ENCODE peak calls at places on chromosomes 4 and X, in five cellular contexts. P is H1, J is mesenchymal stem cell, G is H9, E is trophoblast cell. F is an unnamed sample.

GRCh38 chrX:68043713-68044438 is 389.4 kb downstream of the OPHN1 start:
- DNase-seq in P (no peak), G (no peak), J (no peak), E (no peak), F (no peak)

GRCh38 chrX:28550331-28550872 is 36.8 kb upstream of the IL1RAPL1 start:
- DNase-seq in P (no peak), J (no peak), E (no peak), G (no peak), F (no peak)

GRCh38 chr4:164509951-164510350 is 244.0 kb upstream of the SMIM31 start:
- DNase-seq in P (no peak), G (no peak), J (no peak), E (no peak), F (no peak)

GRCh38 chrX:121755541-121755940 is 708.1 kb downstream of the GLUD2 start:
- DNase-seq in G (no peak), E (no peak), P (no peak), J (no peak), F (no peak)

GRCh38 chr4:153421980-153422379 is 44.2 kb upstream of the TMEM131L start:
- DNase-seq in P (no peak), E (no peak), J (no peak), G (no peak), F (no peak)

GRCh38 chr4:95095352-95095974 is 337.7 kb downstream of the BMPR1B start:
- DNase-seq in E (no peak), J (peak), G (no peak), P (no peak), F (no peak)

GRCh38 chr4:113697429-113697828 is 64.1 kb downstream of the CAMK2D start:
- DNase-seq in E (no peak), P (no peak), G (no peak), J (no peak), F (no peak)

GRCh38 chrX:49282647-49283011 is 13.0 kb downstream of the PPP1R3F start:
- DNase-seq in J (peak), G (peak), E (no peak), P (no peak), F (no peak)

GRCh38 chr4:81806485-81806884 is 334.8 kb upstream of the RASGEF1B start:
- DNase-seq in P (no peak), E (no peak), J (no peak), G (no peak), F (no peak)

GRCh38 chr4:164874791-164875190 is 2.2 kb upstream of the APELA start:
- DNase-seq in P (no peak), G (no peak), E (no peak), J (no peak), F (no peak)

GRCh38 chr4:15848191-15848842 is 70.2 kb downstream of the CD38 start:
- DNase-seq in G (no peak), P (no peak), E (no peak), J (no peak), F (no peak)

GRCh38 chrX:82335772-82336171 is 1133.9 kb downstream of the SH3BGRL start:
- DNase-seq in E (no peak), P (no peak), J (no peak), G (no peak), F (no peak)

GRCh38 chrX:68332156-68332823 is 101.0 kb downstream of the OPHN1 start:
- DNase-seq in G (no peak), E (no peak), P (no peak), J (no peak), F (no peak)

GRCh38 chrX:14777484-14777883 is 95.4 kb downstream of the FANCB start:
- DNase-seq in J (peak), P (no peak), G (no peak), E (no peak), F (no peak)

GRCh38 chrX:2423293-2423692 is 77.5 kb downstream of the DHRSX start:
- DNase-seq in G (no peak), P (no peak), E (no peak), J (peak), F (no peak)

GRCh38 chr4:73208376-73208775 is 50.2 kb downstream of the ANKRD17 start:
- DNase-seq in G (no peak), J (peak), E (no peak), P (no peak), F (no peak)

GRCh38 chr4:125682730-125683129 is 368.0 kb downstream of the FAT4 start:
- DNase-seq in P (no peak), G (no peak), J (no peak), E (no peak), F (no peak)

GRCh38 chr4:41448935-41449334 is 89.0 kb upstream of the LIMCH1 start:
- DNase-seq in J (peak), E (no peak), P (no peak), G (no peak), F (no peak)

GRCh38 chrX:102697506-102697905 is 14.7 kb upstream of the GPRASP2 start:
- DNase-seq in E (no peak), G (no peak), P (no peak), J (no peak), F (no peak)

GRCh38 chr4:86848136-86848535 is 1.0 kb downstream of the SLC10A6 start:
- DNase-seq in G (no peak), J (no peak), P (no peak), E (peak), F (no peak)

GRCh38 chr4:2301806-2302205 is 39.9 kb upstream of the MXD4 start:
- DNase-seq in E (no peak), P (no peak), J (no peak), G (no peak), F (no peak)

GRCh38 chr4:16196482-16197393 is 29.5 kb downstream of the TAPT1 start:
- DNase-seq in G (no peak), J (peak), P (no peak), E (peak), F (peak)

GRCh38 chrX:111568356-111568755 is 56.9 kb downstream of the SERTM2 start:
- DNase-seq in G (peak), P (no peak), J (peak), E (peak), F (no peak)

GRCh38 chrX:147957291-147957690 is 23.8 kb upstream of the FMR1NB start:
- DNase-seq in E (no peak), J (no peak), G (no peak), P (no peak), F (no peak)

GRCh38 chr4:23945521-23946017 is 55.7 kb upstream of the PPARGC1A start:
- DNase-seq in P (no peak), G (no peak), E (peak), J (peak), F (no peak)

GRCh38 chrX:20487227-20487626 is 220.5 kb upstream of the RPS6KA3 start:
- DNase-seq in P (no peak), G (no peak), J (peak), E (no peak), F (no peak)

GRCh38 chrX:109783712-109784109 is 50.7 kb upstream of the ACSL4 start:
- DNase-seq in P (no peak), E (no peak), J (no peak), G (no peak), F (no peak)

GRCh38 chr4:22744478-22745062 is 51.8 kb downstream of the GBA3 start:
- DNase-seq in E (no peak), G (no peak), P (no peak), J (no peak), F (no peak)

GRCh38 chrX:44253573-44253942 is 89.9 kb downstream of the EFHC2 start:
- DNase-seq in G (no peak), E (no peak), P (no peak), J (no peak), F (no peak)

GRCh38 chr4:80878218-80878617 is 152.3 kb upstream of the BMP3 start:
- DNase-seq in G (no peak), P (no peak), E (no peak), J (no peak), F (no peak)

GRCh38 chr4:72567821-72568620 is 1.0 kb downstream of the ADAMTS3 start:
- DNase-seq in G (peak), E (peak), J (peak), P (peak), F (peak)

GRCh38 chrX:39721570-39722279 is 376.0 kb downstream of the BCOR start:
- DNase-seq in J (no peak), G (no peak), P (no peak), E (no peak), F (no peak)

GRCh38 chr4:48454591-48454990 is 28.6 kb upstream of the SLC10A4 start:
- DNase-seq in P (no peak), J (no peak), E (no peak), G (no peak), F (no peak)
- H2BK12ac ChIP-seq in P (no peak), J (no peak), E (no peak), G (no peak), F (no peak)

GRCh38 chr4:182576609-182577289 is 333.5 kb downstream of the TENM3 start:
- DNase-seq in J (no peak), E (peak), P (no peak), G (no peak), F (no peak)
- H3K4ac ChIP-seq in J (no peak), E (no peak), P (no peak), G (no peak), F (no peak)

GRCh38 chr4:118981171-118981838 is 92.7 kb downstream of the SYNPO2 start:
- DNase-seq in J (peak), E (no peak), P (no peak), G (no peak), F (peak)
- H2BK5ac ChIP-seq in J (no peak), E (no peak), P (no peak), G (no peak), F (no peak)

GRCh38 chr4:169295822-169296221 is 25.1 kb upstream of the SH3RF1 start:
- DNase-seq in G (no peak), P (no peak), J (no peak), E (no peak), F (no peak)
- H2BK12ac ChIP-seq in G (no peak), P (no peak), J (no peak), E (no peak), F (no peak)

GRCh38 chrX:8783100-8784098 is 17.8 kb downstream of the FAM9A start:
- DNase-seq in J (no peak), E (no peak), G (peak), P (peak), F (no peak)

GRCh38 chrX:8784162-8784561 is 17.0 kb downstream of the FAM9A start:
- DNase-seq in G (no peak), J (no peak), E (no peak), P (no peak), F (no peak)

GRCh38 chrX:8782595-8782994 is 18.6 kb downstream of the FAM9A start:
- DNase-seq in E (no peak), G (no peak), P (no peak), J (no peak), F (no peak)
- H3K4ac ChIP-seq in E (no peak), G (no peak), P (no peak), J (no peak), F (no peak)

DNA sequence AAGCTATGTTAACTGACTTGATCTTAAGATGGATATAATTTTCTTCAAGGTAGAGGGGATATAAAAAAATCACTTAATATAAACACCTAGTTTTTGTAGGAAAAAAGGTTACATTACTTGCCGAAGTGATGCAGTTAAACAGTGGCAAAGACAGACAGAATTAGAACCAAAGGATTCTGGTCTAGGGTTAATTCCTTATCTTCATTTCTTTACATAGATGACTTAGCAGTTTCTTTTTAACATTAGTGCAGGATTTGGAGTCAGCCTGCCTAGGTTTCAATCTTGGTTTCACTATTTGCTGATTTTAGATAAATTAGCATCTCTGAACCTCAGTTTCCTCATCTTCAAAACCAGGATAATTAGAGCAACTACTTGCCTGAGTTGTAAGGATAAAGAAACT is 14.3 kb downstream of the ZAR1 start:
- DNase-seq in P (no peak), G (no peak), E (no peak), J (no peak), F (no peak)
- H2BK5ac ChIP-seq in P (no peak), G (no peak), E (no peak), J (no peak), F (no peak)

GRCh38 chr4:119550857-119551532 is 77.6 kb downstream of the PDE5A start:
- DNase-seq in E (no peak), G (no peak), J (peak), P (no peak), F (peak)
- H2BK12ac ChIP-seq in E (no peak), G (no peak), J (no peak), P (no peak), F (no peak)

F was measured in neuronal stem cell.